ENCODE peak calls at places on chromosomes 5 and 9, in eight cellular contexts. E, D, K, C, Y, J, P and O are unnamed samples.

GRCh38 chr5:124027441-124027840 is 515.5 kb downstream of the CSNK1G3 start:
- DNase-seq in E (no peak), D (no peak), K (no peak), C (no peak), Y (no peak), J (no peak), P (no peak), O (no peak)

GRCh38 chr5:144205141-144205551 is 34.5 kb downstream of the KCTD16 start:
- DNase-seq in E (no peak), D (no peak), K (peak), C (peak), Y (no peak), J (no peak), P (no peak), O (no peak)

GRCh38 chr5:38615042-38615441 is 58.6 kb upstream of the LIFR start:
- DNase-seq in E (no peak), D (no peak), K (no peak), C (no peak), Y (no peak), J (no peak), P (no peak), O (no peak)

GRCh38 chr9:126203313-126203712 is 123.3 kb upstream of the MVB12B start:
- DNase-seq in E (no peak), D (no peak), K (no peak), C (no peak), Y (no peak), J (no peak), P (no peak), O (no peak)

GRCh38 chr5:81924467-81924866 is 47.4 kb upstream of the ATG10 start:
- DNase-seq in E (no peak), D (peak), K (no peak), C (no peak), Y (no peak), J (no peak), P (no peak), O (no peak)

GRCh38 chr5:37109338-37109737 is 139.8 kb downstream of the CPLANE1 start:
- DNase-seq in E (no peak), D (no peak), K (no peak), C (no peak), Y (no peak), J (no peak), P (no peak), O (no peak)

GRCh38 chr5:148723143-148723542 is 68.8 kb upstream of the HTR4 start:
- DNase-seq in E (no peak), D (no peak), K (no peak), C (no peak), Y (no peak), J (no peak), P (no peak), O (no peak)

GRCh38 chr5:36374275-36374862 is 72.7 kb upstream of the RANBP3L start:
- DNase-seq in E (no peak), D (no peak), K (no peak), C (peak), Y (no peak), J (no peak), P (no peak), O (no peak)

GRCh38 chr9:6212722-6213375 is 2.8 kb upstream of the IL33 start:
- DNase-seq in E (no peak), D (no peak), K (no peak), C (peak), Y (no peak), J (no peak), P (no peak), O (no peak)

GRCh38 chr9:5909999-5910398 is 19.3 kb downstream of the MLANA start:
- DNase-seq in E (no peak), D (no peak), K (no peak), C (peak), Y (no peak), J (no peak), P (no peak), O (no peak)

GRCh38 chr9:17930091-17930490 is 351.2 kb downstream of the SH3GL2 start:
- DNase-seq in E (no peak), D (no peak), K (no peak), C (no peak), Y (no peak), J (no peak), P (no peak), O (no peak)

GRCh38 chr5:377326-377981 is 55.9 kb downstream of the AHRR start:
- DNase-seq in E (no peak), D (no peak), K (peak), C (no peak), Y (peak), J (no peak), P (no peak), O (no peak)

GRCh38 chr5:94618029-94618492 is 343 bp downstream of the KIAA0825 start:
- DNase-seq in E (no peak), D (peak), K (no peak), C (peak), Y (no peak), J (peak), P (no peak), O (no peak)

GRCh38 chr9:98864257-98865180 is 57.0 kb downstream of the GALNT12 start:
- DNase-seq in E (no peak), D (no peak), K (no peak), C (no peak), Y (no peak), J (no peak), P (no peak), O (no peak)

GRCh38 chr9:6055213-6055612 is 39.8 kb upstream of the RANBP6 start:
- DNase-seq in E (peak), D (peak), K (no peak), C (peak), Y (peak), J (peak), P (no peak), O (peak)

GRCh38 chr9:13568446-13568845 is 289.0 kb upstream of the MPDZ start:
- DNase-seq in E (no peak), D (peak), K (no peak), C (no peak), Y (no peak), J (no peak), P (no peak), O (no peak)

GRCh38 chr9:38017149-38017884 is 51.7 kb downstream of the SHB start:
- DNase-seq in E (no peak), D (peak), K (no peak), C (peak), Y (no peak), J (no peak), P (no peak), O (no peak)

GRCh38 chr9:16291921-16292320 is 578.5 kb downstream of the BNC2 start:
- DNase-seq in E (no peak), D (no peak), K (no peak), C (no peak), Y (no peak), J (no peak), P (no peak), O (no peak)

GRCh38 chr5:153775923-153776322 is 262.8 kb downstream of the FAM114A2 start:
- DNase-seq in E (no peak), D (no peak), K (no peak), C (no peak), Y (no peak), J (no peak), P (no peak), O (no peak)

GRCh38 chr5:68139601-68140441 is 75.7 kb upstream of the PIK3R1 start:
- DNase-seq in E (no peak), D (no peak), K (no peak), C (no peak), Y (no peak), J (no peak), P (no peak), O (no peak)

GRCh38 chr5:41636605-41637004 is 126.2 kb upstream of the PLCXD3 start:
- DNase-seq in E (no peak), D (no peak), K (no peak), C (peak), Y (no peak), J (no peak), P (no peak), O (no peak)

GRCh38 chr5:88804444-88804843 is 78.5 kb downstream of the MEF2C start:
- DNase-seq in E (no peak), D (no peak), K (no peak), C (no peak), Y (no peak), J (no peak), P (no peak), O (no peak)

GRCh38 chr5:169832845-169833244 is 147.4 kb downstream of the INSYN2B start:
- DNase-seq in E (no peak), D (no peak), K (no peak), C (no peak), Y (no peak), J (no peak), P (no peak), O (no peak)

GRCh38 chr5:1371191-1371590 is 26.3 kb upstream of the CLPTM1L start:
- DNase-seq in E (no peak), D (no peak), K (no peak), C (no peak), Y (no peak), J (no peak), P (no peak), O (no peak)